ENCODE peak calls at places on chromosomes 3 and 15, in six cellular contexts. K is MM.1S, T is AG04450, F is AG10803, I is sigmoid colon, R is fibroblast of mammary gland. P is an unnamed sample.

GRCh38 chr3:143973352-143974021 is 1.9 kb downstream of the DIPK2A start:
- DNase-seq in F (peak), T (no peak), R (peak), K (no peak), I (no peak), P (peak)

GRCh38 chr3:28901029-28901428 is 379.8 kb upstream of the RBMS3 start:
- DNase-seq in R (peak), I (no peak), F (peak), T (no peak), K (no peak), P (no peak)

GRCh38 chr15:39976291-39977274 is 42.7 kb downstream of the EIF2AK4 start:
- DNase-seq in T (no peak), K (no peak), I (peak), R (peak), F (peak), P (peak)

GRCh38 chr15:81184188-81184587 is 12.5 kb upstream of the IL16 start:
- DNase-seq in T (no peak), R (peak), K (no peak), F (peak), I (peak), P (no peak)

GRCh38 chr3:25897019-25897418 is 107.1 kb downstream of the OXSM start:
- DNase-seq in F (no peak), I (no peak), R (no peak), T (no peak), K (peak), P (no peak)

GRCh38 chr3:197801801-197802504 is 10.9 kb downstream of the LRCH3 start:
- DNase-seq in R (peak), I (no peak), K (peak), F (peak), T (no peak), P (no peak)

GRCh38 chr3:48918388-48919214 is at the start of gene ARIH2:
- DNase-seq in T (peak), I (peak), R (peak), K (peak), F (peak), P (peak)

GRCh38 chr15:52234596-52235541 is 43.7 kb upstream of the GNB5 start:
- DNase-seq in F (no peak), I (no peak), R (no peak), T (no peak), K (no peak), P (no peak)

GRCh38 chr15:70505411-70505919 is 257.9 kb downstream of the UACA start:
- DNase-seq in K (peak), T (peak), I (no peak), F (peak), R (peak), P (peak)

GRCh38 chr15:38996111-38996541 is 431.5 kb upstream of the RASGRP1 start:
- DNase-seq in T (peak), R (peak), I (no peak), K (no peak), F (peak), P (peak)

GRCh38 chr3:98325055-98325454 is 28.6 kb upstream of the OR5K4 start:
- DNase-seq in R (no peak), T (no peak), K (no peak), F (no peak), I (no peak), P (no peak)

GRCh38 chr3:194620192-194620591 is 13.0 kb downstream of the TMEM44 start:
- DNase-seq in T (no peak), F (no peak), I (no peak), R (no peak), K (no peak), P (no peak)

GRCh38 chr3:3027976-3028567 is 82.1 kb downstream of the IL5RA start:
- DNase-seq in T (no peak), F (no peak), K (peak), I (no peak), R (no peak), P (no peak)

GRCh38 chr3:73773228-73773627 is 148.5 kb upstream of the PDZRN3 start:
- DNase-seq in F (no peak), T (no peak), I (no peak), R (peak), K (no peak), P (no peak)

GRCh38 chr3:156217674-156218352 is 97.4 kb downstream of the KCNAB1 start:
- DNase-seq in I (no peak), F (peak), K (no peak), R (peak), T (no peak), P (peak)

GRCh38 chr3:126922466-126922865 is 60.4 kb upstream of the PLXNA1 start:
- DNase-seq in I (peak), R (no peak), T (no peak), F (no peak), K (no peak), P (no peak)

GRCh38 chr3:194671511-194671899 is 486 bp downstream of the LSG1 start:
- DNase-seq in T (no peak), I (no peak), K (peak), F (no peak), R (peak), P (peak)

GRCh38 chr3:168341965-168342719 is 246.4 kb upstream of the GOLIM4 start:
- DNase-seq in K (no peak), R (no peak), T (no peak), F (no peak), I (no peak), P (peak)

GRCh38 chr3:13208706-13209295 is 135.6 kb upstream of the IQSEC1 start:
- DNase-seq in T (no peak), R (no peak), K (no peak), F (no peak), I (no peak), P (no peak)

GRCh38 chr3:161310649-161311423 is 60.5 kb downstream of the SPTSSB start:
- DNase-seq in R (no peak), I (no peak), F (no peak), T (no peak), K (peak), P (no peak)

GRCh38 chr3:42698911-42699230 is 3.7 kb downstream of the HHATL start:
- DNase-seq in I (no peak), R (no peak), K (peak), F (no peak), T (no peak), P (no peak)

GRCh38 chr3:56855856-56856538 is 54.2 kb upstream of the ARHGEF3 start:
- DNase-seq in F (no peak), K (peak), I (no peak), T (no peak), R (no peak), P (no peak)

GRCh38 chr3:58999134-58999778 is 50.6 kb downstream of the CFAP20DC start:
- DNase-seq in F (peak), K (no peak), T (no peak), R (peak), I (no peak), P (no peak)

GRCh38 chr3:158718490-158719170 is 13.6 kb downstream of the RARRES1 start:
- DNase-seq in I (no peak), T (peak), F (peak), R (peak), K (no peak), P (peak)

GRCh38 chr15:95953032-95953431 is 377.5 kb upstream of the NR2F2 start:
- DNase-seq in F (no peak), R (no peak), I (no peak), T (no peak), K (no peak), P (no peak)

GRCh38 chr15:65069179-65069578 is 1.4 kb upstream of the RASL12 start:
- DNase-seq in R (peak), T (peak), K (no peak), F (peak), I (peak), P (peak)

GRCh38 chr15:65069779-65070546 is 2.2 kb upstream of the RASL12 start:
- DNase-seq in F (no peak), K (no peak), I (no peak), R (no peak), T (no peak), P (no peak)

GRCh38 chr15:65072027-65072426 is 4.2 kb upstream of the RASL12 start:
- DNase-seq in F (peak), T (no peak), I (no peak), R (peak), K (no peak), P (no peak)

GRCh38 chr15:65071381-65071811 is 3.6 kb upstream of the RASL12 start:
- DNase-seq in F (no peak), R (peak), I (peak), T (no peak), K (no peak), P (no peak)

GRCh38 chr15:65072617-65073016 is 3.9 kb upstream of the KBTBD13 start:
- DNase-seq in T (no peak), R (no peak), I (no peak), F (no peak), K (no peak), P (no peak)
- H3K4me3 ChIP-seq in T (no peak), R (no peak), I (no peak), F (no peak), K (no peak), P (no peak)

GRCh38 chr15:73237910-73238309 is 130.8 kb downstream of the HCN4 start:
- DNase-seq in I (no peak), T (no peak), K (no peak), R (no peak), F (no peak), P (no peak)

GRCh38 chr15:73240864-73241499 is 127.8 kb downstream of the HCN4 start:
- DNase-seq in F (peak), T (peak), K (peak), I (no peak), R (peak), P (peak)

GRCh38 chr15:73244333-73244732 is 124.4 kb downstream of the HCN4 start:
- DNase-seq in R (no peak), K (peak), F (no peak), I (no peak), T (no peak), P (no peak)

GRCh38 chr15:73239564-73240208 is 129.1 kb downstream of the HCN4 start:
- DNase-seq in T (no peak), K (no peak), I (no peak), F (no peak), R (no peak), P (no peak)
- TF ChIP-seq CTCF in T (peak), K (peak), I (no peak), F (no peak), R (no peak), P (peak)

DNA sequence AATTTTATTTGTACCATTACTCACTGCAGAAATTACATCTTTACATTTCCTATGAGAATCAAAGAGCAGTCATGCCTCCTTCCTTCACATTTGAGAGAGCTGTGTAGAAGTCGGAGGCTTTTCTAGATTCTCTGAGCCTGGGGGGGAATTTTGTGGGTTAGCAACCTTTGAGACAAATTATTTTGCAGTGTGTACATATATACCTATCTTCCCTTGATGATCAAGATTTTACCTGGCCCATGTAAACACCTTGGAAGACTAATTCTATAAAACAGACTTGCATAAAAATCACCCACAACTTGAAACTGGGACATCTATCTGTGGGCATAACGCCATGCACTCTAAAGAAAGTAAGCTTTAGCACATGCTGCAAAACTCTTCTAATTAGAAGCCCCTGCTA is 491.5 kb upstream of the MDFIC2 start:
- DNase-seq in I (no peak), T (no peak), F (no peak), K (no peak), R (no peak), P (no peak)
- H3K4me3 ChIP-seq in I (no peak), T (no peak), F (no peak), K (no peak), R (no peak), P (no peak)

GRCh38 chr3:53198256-53198977 is 37.4 kb downstream of the PRKCD start:
- DNase-seq in K (no peak), T (no peak), I (no peak), F (no peak), R (no peak), P (no peak)
- TF ChIP-seq CTCF in K (no peak), T (no peak), I (no peak), F (no peak), R (peak), P (peak)

DNA sequence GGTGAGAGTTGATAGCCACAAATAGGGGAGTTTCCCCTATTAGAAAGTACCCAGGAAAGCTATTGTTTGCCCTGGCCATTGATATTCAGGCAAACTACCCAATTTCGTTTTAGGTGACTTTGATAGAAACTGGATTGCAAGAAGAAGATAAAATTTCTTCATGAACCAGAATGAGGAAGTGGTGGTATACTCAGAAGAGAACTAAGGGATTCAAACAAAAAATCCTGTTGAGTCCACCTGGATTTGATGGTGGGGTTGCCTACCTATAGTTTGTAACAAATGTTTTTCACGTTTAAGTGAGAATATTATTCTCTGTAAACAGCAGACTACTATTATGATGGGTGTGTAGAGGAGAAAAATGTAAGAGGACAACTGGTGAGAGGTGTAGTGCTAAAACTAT is 91.0 kb upstream of the PHLDB2 start:
- DNase-seq in T (no peak), F (no peak), R (no peak), K (no peak), I (no peak), P (no peak)
- H3K4me3 ChIP-seq in T (no peak), F (no peak), R (no peak), K (no peak), I (no peak), P (no peak)

GRCh38 chr3:133927543-133928066 is 31.9 kb upstream of the RAB6B start:
- DNase-seq in T (no peak), I (no peak), R (no peak), K (peak), F (peak), P (peak)

GRCh38 chr3:133928136-133928893 is 32.6 kb upstream of the RAB6B start:
- DNase-seq in R (no peak), K (no peak), F (no peak), I (no peak), T (no peak), P (no peak)

GRCh38 chr3:133928903-133929607 is 33.4 kb upstream of the RAB6B start:
- DNase-seq in R (no peak), I (no peak), T (no peak), F (no peak), K (no peak), P (no peak)

GRCh38 chr3:133925960-133926735 is 30.5 kb upstream of the RAB6B start:
- DNase-seq in F (no peak), T (no peak), R (no peak), I (no peak), K (no peak), P (no peak)

GRCh38 chr3:133926736-133927542 is 31.3 kb upstream of the RAB6B start:
- DNase-seq in I (no peak), K (no peak), R (peak), F (no peak), T (no peak), P (peak)
- TF ChIP-seq CTCF in I (no peak), K (no peak), R (peak), F (peak), T (peak), P (peak)

DNA sequence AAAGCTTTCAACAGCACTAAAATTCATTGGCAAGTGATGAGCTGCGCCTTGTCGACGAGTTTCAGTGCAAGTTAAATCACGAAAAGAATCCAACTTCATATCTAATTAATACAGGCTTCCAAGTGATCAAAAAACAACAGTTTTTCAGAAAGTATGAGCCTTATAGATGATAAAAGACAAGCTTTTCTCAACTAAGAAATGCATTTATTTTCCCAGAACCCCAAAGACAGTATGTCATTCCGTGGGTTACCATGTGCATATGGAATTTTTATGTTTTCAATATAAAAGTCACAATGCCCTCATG is 442.8 kb downstream of the MAGI1 start:
- DNase-seq in F (no peak), T (no peak), K (no peak), I (no peak), R (no peak), P (no peak)
- H3K4me3 ChIP-seq in F (no peak), T (no peak), K (no peak), I (no peak), R (no peak), P (no peak)

GRCh38 chr15:54082836-54083492 is 104.7 kb downstream of the UNC13C start:
- DNase-seq in I (no peak), T (no peak), F (no peak), K (no peak), R (peak), P (no peak)
- TF ChIP-seq CTCF in I (peak), T (peak), F (peak), K (peak), R (peak), P (peak)

GRCh38 chr3:4511491-4512251 is 18.5 kb downstream of the ITPR1 start:
- DNase-seq in R (no peak), I (no peak), K (no peak), T (no peak), F (no peak), P (no peak)
- H3K4me3 ChIP-seq in R (no peak), I (no peak), K (no peak), T (no peak), F (no peak), P (no peak)